ENCODE peak calls at places on chromosomes 16 and 17, in five cellular contexts. H is ELR, W is thoracic aorta, Y is amygdala, G is ELF-1. B is an unnamed sample.

GRCh38 chr16:78485188-78485898 is 385.9 kb downstream of the WWOX start:
- DNase-seq in G (no peak), W (no peak), Y (no peak), H (no peak), B (no peak)

GRCh38 chr17:17792551-17793377 is 44.0 kb downstream of the SREBF1 start:
- DNase-seq in H (peak), Y (no peak), G (peak), W (no peak), B (peak)

GRCh38 chr16:57045694-57046381 is 46.5 kb upstream of the CPNE2 start:
- DNase-seq in H (peak), Y (peak), W (peak), G (peak), B (peak)

GRCh38 chr17:37212184-37212583 is 163.6 kb upstream of the C17orf78 start:
- DNase-seq in G (no peak), Y (no peak), H (peak), W (no peak), B (no peak)

GRCh38 chr17:82947051-82947991 is 107.5 kb upstream of the ZNF750 start:
- DNase-seq in Y (no peak), H (no peak), G (no peak), W (no peak), B (no peak)

GRCh38 chr16:57810197-57811024 is 8.1 kb upstream of the KIFC3 start:
- DNase-seq in H (peak), Y (peak), W (peak), G (peak), B (peak)

GRCh38 chr16:67040906-67041305 is 12.0 kb downstream of the CBFB start:
- DNase-seq in G (no peak), H (peak), Y (no peak), W (no peak), B (no peak)

GRCh38 chr16:8571061-8571596 is 19.2 kb downstream of the TMEM114 start:
- DNase-seq in G (no peak), Y (no peak), W (no peak), H (peak), B (no peak)

GRCh38 chr16:46709464-46709863 is 20.0 kb downstream of the ORC6 start:
- DNase-seq in G (no peak), H (no peak), W (no peak), Y (no peak), B (no peak)

GRCh38 chr16:69833791-69834282 is 71.7 kb downstream of the WWP2 start:
- DNase-seq in Y (no peak), H (no peak), G (no peak), W (no peak), B (no peak)

GRCh38 chr17:60145006-60145935 is 4.5 kb upstream of the CA4 start:
- DNase-seq in H (no peak), Y (no peak), W (no peak), G (no peak), B (no peak)

GRCh38 chr16:9102379-9102778 is 10.9 kb downstream of the HAPSTR1 start:
- DNase-seq in Y (no peak), H (peak), G (no peak), W (no peak), B (no peak)

GRCh38 chr16:71807905-71808592 is 585 bp downstream of the AP1G1 start:
- DNase-seq in W (no peak), G (peak), Y (no peak), H (peak), B (no peak)

GRCh38 chr16:22420606-22421135 is 46.3 kb upstream of the CDR2 start:
- DNase-seq in W (no peak), H (no peak), G (no peak), Y (no peak), B (no peak)

GRCh38 chr16:60203525-60204124 is 1469.5 kb upstream of the GOT2 start:
- DNase-seq in W (no peak), H (peak), G (no peak), Y (no peak), B (peak)

GRCh38 chr17:61827649-61828395 is 35.5 kb downstream of the BRIP1 start:
- DNase-seq in Y (no peak), W (no peak), H (no peak), G (no peak), B (no peak)

GRCh38 chr16:49274936-49275730 is 6.5 kb downstream of the CBLN1 start:
- DNase-seq in H (no peak), Y (no peak), W (no peak), G (peak), B (no peak)

GRCh38 chr17:77654861-77655260 is 303.6 kb upstream of the TNRC6C start:
- DNase-seq in H (no peak), G (no peak), W (no peak), Y (no peak), B (no peak)

GRCh38 chr17:74280093-74280513 is 6.1 kb downstream of the DNAI2 start:
- DNase-seq in W (no peak), G (no peak), Y (no peak), H (no peak), B (no peak)

GRCh38 chr16:30660424-30661251 is 2.4 kb downstream of the FBRS start:
- DNase-seq in G (no peak), Y (no peak), H (peak), W (no peak), B (no peak)

GRCh38 chr17:58006563-58006923 is 503 bp downstream of the SRSF1 start:
- DNase-seq in H (peak), W (peak), G (peak), Y (no peak), B (peak)

GRCh38 chr17:5283531-5284315 is 1.6 kb downstream of the RABEP1 start:
- DNase-seq in H (peak), W (no peak), G (peak), Y (no peak), B (no peak)